ENCODE peak calls at places on chromosomes 1 and 21, in five cellular contexts. N, X, V, C and E are unnamed samples.

GRCh38 chr1:42170779-42171621 is 6.5 kb upstream of the GUCA2A start:
- DNase-seq in N (no peak), X (no peak), V (no peak), C (no peak), E (no peak)

GRCh38 chr1:64077281-64077940 is 126.0 kb upstream of the UBE2U start:
- DNase-seq in N (no peak), X (no peak), V (no peak), C (no peak), E (no peak)

GRCh38 chr1:17957588-17958267 is 149.9 kb upstream of the IGSF21 start:
- DNase-seq in N (no peak), X (no peak), V (no peak), C (no peak), E (no peak)

GRCh38 chr1:3438661-3439180 is 15.7 kb upstream of the ARHGEF16 start:
- DNase-seq in N (no peak), X (no peak), V (no peak), C (no peak), E (no peak)

GRCh38 chr1:61585714-61586113 is 139.2 kb downstream of the TM2D1 start:
- DNase-seq in N (no peak), X (no peak), V (no peak), C (no peak), E (no peak)

GRCh38 chr1:148263906-148264255 is 111.8 kb upstream of the NBPF11 start:
- DNase-seq in N (no peak), X (no peak), V (no peak), C (peak), E (no peak)

GRCh38 chr1:33142483-33143065 is 39.3 kb downstream of the TRIM62 start:
- DNase-seq in N (no peak), X (no peak), V (peak), C (no peak), E (no peak)

GRCh38 chr1:200173097-200173629 is 145.7 kb downstream of the NR5A2 start:
- DNase-seq in N (no peak), X (no peak), V (no peak), C (no peak), E (no peak)

GRCh38 chr1:202349263-202349928 is 897 bp downstream of the PPP1R12B start:
- DNase-seq in N (peak), X (no peak), V (peak), C (no peak), E (no peak)

GRCh38 chr1:39952359-39953110 is 2.4 kb upstream of the MFSD2A start:
- DNase-seq in N (no peak), X (no peak), V (peak), C (no peak), E (no peak)

DNA sequence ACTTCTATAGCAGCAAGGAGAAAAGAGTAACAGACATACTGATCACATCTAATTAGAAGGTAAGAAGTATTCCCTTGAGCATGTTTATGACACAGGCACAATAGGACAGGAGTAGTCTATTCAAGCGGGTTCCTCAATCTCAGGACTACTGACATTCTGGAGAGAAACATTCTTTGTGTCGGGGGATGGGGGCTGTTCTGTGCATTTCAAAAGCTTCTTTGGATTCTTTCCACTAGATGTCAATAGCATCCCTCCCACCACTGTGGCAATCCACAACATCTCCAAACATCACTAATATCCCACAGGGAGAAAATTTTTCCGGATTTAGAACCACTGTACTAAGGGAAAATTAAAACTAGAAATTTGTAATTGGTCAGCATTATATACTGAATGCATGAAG is 56.9 kb downstream of the ADAMTS5 start:
- DNase-seq in N (no peak), X (no peak), V (peak), C (no peak), E (no peak)
- H3K4me3 ChIP-seq in N (no peak), X (no peak), V (no peak), C (no peak), E (no peak)

DNA sequence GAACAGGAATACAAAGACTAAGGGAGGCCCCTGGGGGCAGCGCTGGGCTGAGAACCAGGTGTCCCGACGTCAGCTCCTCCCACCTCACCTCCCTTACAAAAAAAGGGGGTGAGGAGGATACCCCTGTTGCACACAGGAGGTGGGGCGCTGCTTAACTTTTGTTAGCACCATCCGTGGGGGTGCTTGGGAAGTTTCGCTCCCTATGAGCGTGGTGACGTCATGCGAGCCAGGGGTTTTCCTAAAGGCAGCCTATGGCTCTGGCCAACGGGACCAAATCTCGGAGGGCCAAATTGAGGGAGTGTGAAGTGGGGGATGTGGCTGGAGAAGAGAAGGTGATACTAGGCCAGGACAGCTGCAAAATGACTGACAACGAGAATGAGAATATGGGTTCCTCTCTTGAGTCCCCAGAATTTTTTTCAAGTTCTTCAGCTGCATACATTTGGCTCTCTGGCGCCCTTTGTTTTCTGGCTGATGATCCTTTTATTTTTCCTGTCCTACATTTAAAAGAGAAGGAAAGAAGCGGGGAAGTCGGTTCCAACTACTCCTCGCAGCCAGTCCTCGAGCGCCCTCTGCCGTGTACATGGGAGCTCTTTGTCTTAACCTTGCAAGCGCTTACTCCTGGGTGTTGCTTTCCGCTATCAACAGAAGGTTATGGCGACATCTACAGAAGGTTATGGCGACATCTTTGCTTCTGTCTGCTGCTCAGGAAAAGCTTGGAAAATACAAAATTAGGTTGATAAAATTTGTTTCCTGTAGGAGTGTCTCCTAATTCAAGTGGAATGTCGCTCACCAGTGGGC is 48.0 kb upstream of the ZC3H11B start:
- DNase-seq in N (peak), X (no peak), V (peak), C (peak), E (peak)
- TF ChIP-seq CTCF in N (peak), X (peak), V (peak), C (peak), E (peak)

DNA sequence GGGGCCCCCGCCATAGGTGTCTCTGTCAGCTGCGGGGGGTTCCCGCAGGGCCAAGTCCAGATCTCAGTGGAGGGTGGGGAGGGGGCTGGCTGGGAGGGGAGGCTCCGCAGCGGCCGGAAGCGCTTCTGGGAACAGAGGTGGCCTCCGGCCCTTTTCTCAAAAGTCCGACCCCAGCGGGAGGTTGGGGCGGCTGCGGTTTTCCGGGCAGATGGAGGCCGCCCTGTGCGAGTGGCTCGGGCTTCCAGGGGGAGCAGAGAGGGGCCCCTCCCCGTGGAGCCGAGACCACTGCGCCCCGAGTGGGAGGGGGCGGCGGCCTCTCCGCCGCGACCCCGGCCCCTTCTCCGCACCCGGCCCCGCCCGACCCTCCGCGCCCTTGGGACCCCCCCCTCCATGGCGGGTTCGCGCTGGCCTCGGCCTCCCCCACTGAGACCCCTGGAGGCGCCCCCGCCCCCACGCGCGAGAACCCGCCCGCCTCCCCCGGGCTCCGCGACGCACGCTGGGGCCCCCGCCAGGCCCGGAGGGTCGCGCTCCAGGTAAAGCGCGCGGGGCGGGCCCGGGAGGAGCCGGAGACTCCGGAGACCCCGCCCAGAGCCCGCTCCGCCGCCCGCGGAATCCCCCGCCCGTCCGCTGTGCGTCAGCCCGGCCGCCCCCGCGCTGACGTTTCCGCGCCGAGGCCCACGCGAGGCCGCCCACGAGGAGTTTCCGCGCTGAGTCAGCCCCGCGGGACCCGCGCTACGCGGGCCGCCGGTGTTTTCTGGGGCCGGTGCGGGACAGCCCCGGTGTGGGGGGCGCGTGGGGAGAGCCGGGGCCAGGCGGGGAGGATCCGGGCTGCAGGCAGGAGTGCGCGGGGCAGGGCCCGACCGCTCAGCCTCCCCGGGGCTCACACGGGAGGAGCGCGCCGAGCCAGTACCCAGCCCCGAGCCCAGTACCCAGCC is 5.2 kb downstream of the TNFRSF18 start:
- DNase-seq in N (peak), X (no peak), V (peak), C (peak), E (no peak)
- H3K4me3 ChIP-seq in N (peak), X (peak), V (peak), C (peak), E (no peak)

GRCh38 chr1:207672525-207673130 is 27.7 kb downstream of the CR1L start:
- DNase-seq in N (peak), X (no peak), V (peak), C (no peak), E (peak)
- TF ChIP-seq CTCF in N (peak), X (no peak), V (peak), C (no peak), E (peak)

GRCh38 chr1:171754971-171755370 is 13.1 kb upstream of the VAMP4 start:
- DNase-seq in N (peak), X (no peak), V (peak), C (no peak), E (no peak)
- H3K4me3 ChIP-seq in N (no peak), X (no peak), V (no peak), C (no peak), E (no peak)